ENCODE peak calls at places on chromosome 17, in five cellular contexts. One of them, this sample, is unnamed.

GRCh38 chr17:78019367-78019975 is 61.0 kb downstream of the TNRC6C start:
- DNase-seq in mesendoderm: peak
- DNase-seq in IMR-90: peak
- DNase-seq in tibial nerve: no peak
- DNase-seq in effector memory CD4-positive, alpha-beta T cell: no peak
- DNase-seq in this sample: no peak

GRCh38 chr17:29358421-29358820 is 31.7 kb upstream of the TAOK1 start:
- DNase-seq in mesendoderm: no peak
- DNase-seq in IMR-90: no peak
- DNase-seq in tibial nerve: no peak
- DNase-seq in effector memory CD4-positive, alpha-beta T cell: no peak
- DNase-seq in this sample: no peak

GRCh38 chr17:63191610-63192009 is 225.6 kb downstream of the TANC2 start:
- DNase-seq in mesendoderm: no peak
- DNase-seq in IMR-90: no peak
- DNase-seq in tibial nerve: no peak
- DNase-seq in effector memory CD4-positive, alpha-beta T cell: no peak
- DNase-seq in this sample: no peak

GRCh38 chr17:40598928-40599627 is 33.8 kb upstream of the CCR7 start:
- DNase-seq in mesendoderm: no peak
- DNase-seq in IMR-90: peak
- DNase-seq in tibial nerve: peak
- DNase-seq in effector memory CD4-positive, alpha-beta T cell: peak
- DNase-seq in this sample: no peak

GRCh38 chr17:45425125-45425983 is 7.3 kb downstream of the ARHGAP27 start:
- DNase-seq in mesendoderm: peak
- DNase-seq in IMR-90: peak
- DNase-seq in tibial nerve: no peak
- DNase-seq in effector memory CD4-positive, alpha-beta T cell: no peak
- DNase-seq in this sample: no peak

GRCh38 chr17:38559025-38559879 is 46.5 kb downstream of the SRCIN1 start:
- DNase-seq in mesendoderm: peak
- DNase-seq in IMR-90: peak
- DNase-seq in tibial nerve: peak
- DNase-seq in effector memory CD4-positive, alpha-beta T cell: peak
- DNase-seq in this sample: no peak

GRCh38 chr17:7314719-7315569 is at the start of gene GPS2:
- DNase-seq in mesendoderm: peak
- DNase-seq in IMR-90: peak
- DNase-seq in tibial nerve: peak
- DNase-seq in effector memory CD4-positive, alpha-beta T cell: peak
- DNase-seq in this sample: peak

GRCh38 chr17:32323046-32323445 is 18.9 kb downstream of the C17orf75 start:
- DNase-seq in mesendoderm: no peak
- DNase-seq in IMR-90: no peak
- DNase-seq in tibial nerve: no peak
- DNase-seq in effector memory CD4-positive, alpha-beta T cell: no peak
- DNase-seq in this sample: no peak

GRCh38 chr17:75551276-75551675 is 25.8 kb downstream of the LLGL2 start:
- DNase-seq in mesendoderm: no peak
- DNase-seq in IMR-90: no peak
- DNase-seq in tibial nerve: no peak
- DNase-seq in effector memory CD4-positive, alpha-beta T cell: no peak
- DNase-seq in this sample: no peak

GRCh38 chr17:68709995-68710780 is 109.0 kb upstream of the FAM20A start:
- DNase-seq in mesendoderm: peak
- DNase-seq in IMR-90: peak
- DNase-seq in tibial nerve: no peak
- DNase-seq in effector memory CD4-positive, alpha-beta T cell: no peak
- DNase-seq in this sample: no peak

GRCh38 chr17:68709461-68709860 is 108.3 kb upstream of the FAM20A start:
- DNase-seq in mesendoderm: no peak
- DNase-seq in IMR-90: no peak
- DNase-seq in tibial nerve: no peak
- DNase-seq in effector memory CD4-positive, alpha-beta T cell: no peak
- DNase-seq in this sample: no peak

GRCh38 chr17:68707032-68707431 is 105.9 kb upstream of the FAM20A start:
- DNase-seq in mesendoderm: no peak
- DNase-seq in IMR-90: peak
- DNase-seq in tibial nerve: no peak
- DNase-seq in effector memory CD4-positive, alpha-beta T cell: no peak
- DNase-seq in this sample: no peak

GRCh38 chr17:68710976-68711375 is 109.8 kb upstream of the FAM20A start:
- DNase-seq in mesendoderm: no peak
- DNase-seq in IMR-90: no peak
- DNase-seq in tibial nerve: no peak
- DNase-seq in effector memory CD4-positive, alpha-beta T cell: no peak
- DNase-seq in this sample: no peak

DNA sequence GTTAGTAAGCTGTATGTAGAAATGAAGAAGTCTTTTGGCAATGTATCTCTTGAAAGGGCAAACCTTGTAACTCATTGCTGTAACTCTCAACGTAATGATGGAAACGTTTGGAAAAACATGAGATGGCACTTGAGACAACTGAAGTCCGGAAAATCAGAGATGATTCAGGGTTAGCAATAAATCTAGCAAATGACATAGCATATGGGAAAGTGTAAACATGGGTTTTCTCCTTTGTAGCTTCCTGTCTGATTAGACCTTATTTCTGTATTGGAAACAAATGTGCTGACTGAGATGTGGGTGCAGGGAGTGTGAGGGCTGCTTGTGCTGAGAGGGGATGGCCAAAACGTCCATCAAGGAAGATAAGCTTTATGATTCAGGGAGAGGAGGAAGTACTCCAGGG is 110.7 kb upstream of the FAM20A start:
- DNase-seq in mesendoderm: no peak
- DNase-seq in IMR-90: peak
- DNase-seq in tibial nerve: no peak
- DNase-seq in effector memory CD4-positive, alpha-beta T cell: no peak
- DNase-seq in this sample: no peak
- H3K27ac ChIP-seq in mesendoderm: no peak
- H3K27ac ChIP-seq in IMR-90: no peak
- H3K27ac ChIP-seq in tibial nerve: no peak
- H3K27ac ChIP-seq in effector memory CD4-positive, alpha-beta T cell: no peak
- H3K27ac ChIP-seq in this sample: no peak

GRCh38 chr17:57881143-57881542 is 31.3 kb upstream of the MRPS23 start:
- DNase-seq in mesendoderm: no peak
- DNase-seq in IMR-90: peak
- DNase-seq in tibial nerve: no peak
- DNase-seq in effector memory CD4-positive, alpha-beta T cell: no peak
- DNase-seq in this sample: no peak
- H3K27ac ChIP-seq in mesendoderm: no peak
- H3K27ac ChIP-seq in IMR-90: peak
- H3K27ac ChIP-seq in tibial nerve: peak
- H3K27ac ChIP-seq in effector memory CD4-positive, alpha-beta T cell: no peak
- H3K27ac ChIP-seq in this sample: peak

GRCh38 chr17:35807371-35808144 is 1.7 kb upstream of the TAF15 start:
- DNase-seq in mesendoderm: no peak
- DNase-seq in IMR-90: peak
- DNase-seq in tibial nerve: no peak
- DNase-seq in effector memory CD4-positive, alpha-beta T cell: no peak
- DNase-seq in this sample: no peak
- H3K27ac ChIP-seq in mesendoderm: no peak
- H3K27ac ChIP-seq in IMR-90: no peak
- H3K27ac ChIP-seq in tibial nerve: no peak
- H3K27ac ChIP-seq in effector memory CD4-positive, alpha-beta T cell: peak
- H3K27ac ChIP-seq in this sample: no peak

GRCh38 chr17:42389902-42390301 is 1.7 kb upstream of the STAT3 start:
- DNase-seq in mesendoderm: no peak
- DNase-seq in IMR-90: no peak
- DNase-seq in tibial nerve: no peak
- DNase-seq in effector memory CD4-positive, alpha-beta T cell: no peak
- DNase-seq in this sample: no peak
- H3K27ac ChIP-seq in mesendoderm: no peak
- H3K27ac ChIP-seq in IMR-90: peak
- H3K27ac ChIP-seq in tibial nerve: peak
- H3K27ac ChIP-seq in effector memory CD4-positive, alpha-beta T cell: peak
- H3K27ac ChIP-seq in this sample: no peak

DNA sequence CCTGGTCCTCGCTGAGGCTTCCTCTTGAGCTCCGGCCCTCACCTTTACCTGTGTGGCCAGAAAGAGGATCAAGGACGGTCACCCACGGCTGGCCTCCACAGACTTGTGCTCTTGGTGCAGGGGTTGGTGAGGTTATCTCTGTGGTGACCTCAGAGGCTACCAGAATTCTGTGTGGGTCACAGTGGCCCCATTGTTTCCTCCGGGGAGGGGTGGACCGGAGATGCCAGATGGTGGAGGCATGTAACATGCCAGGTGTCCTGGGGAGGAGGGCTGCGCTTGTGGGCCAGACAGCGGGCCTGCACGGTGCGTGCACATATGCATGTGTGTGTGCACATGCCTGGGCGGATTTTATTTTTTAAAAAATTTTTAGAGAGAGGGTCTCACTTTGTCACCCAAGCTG is 6.3 kb downstream of the SGCA start:
- DNase-seq in mesendoderm: no peak
- DNase-seq in IMR-90: no peak
- DNase-seq in tibial nerve: no peak
- DNase-seq in effector memory CD4-positive, alpha-beta T cell: no peak
- DNase-seq in this sample: no peak
- H3K27ac ChIP-seq in mesendoderm: no peak
- H3K27ac ChIP-seq in IMR-90: peak
- H3K27ac ChIP-seq in tibial nerve: no peak
- H3K27ac ChIP-seq in effector memory CD4-positive, alpha-beta T cell: no peak
- H3K27ac ChIP-seq in this sample: no peak